ENCODE peak calls at places on chromosomes 7 and 10, in ten cellular contexts. One of them, this sample, is unnamed.

GRCh38 chr10:129570185-129570584 is 103.1 kb downstream of the MGMT start:
- DNase-seq in NCI-H1436: no peak
- DNase-seq in H4: no peak
- DNase-seq in GM04504: no peak
- DNase-seq in stimulated activated CD4-positive, alpha-beta T cell treated with anti-CD3 and anti-CD28 coated beads, Interleukin-4, amount 100 ng/mL, for 1 hour: no peak
- DNase-seq in CD8-positive, alpha-beta memory T cell: no peak
- DNase-seq in GOT3: no peak
- DNase-seq in left ventricle myocardium superior: no peak
- DNase-seq in spleen: no peak
- DNase-seq in hepatocyte: no peak
- DNase-seq in this sample: no peak

GRCh38 chr7:94446308-94446707 is 51.6 kb downstream of the COL1A2 start:
- DNase-seq in NCI-H1436: no peak
- DNase-seq in H4: no peak
- DNase-seq in GM04504: no peak
- DNase-seq in stimulated activated CD4-positive, alpha-beta T cell treated with anti-CD3 and anti-CD28 coated beads, Interleukin-4, amount 100 ng/mL, for 1 hour: no peak
- DNase-seq in CD8-positive, alpha-beta memory T cell: no peak
- DNase-seq in GOT3: no peak
- DNase-seq in left ventricle myocardium superior: no peak
- DNase-seq in spleen: no peak
- DNase-seq in hepatocyte: no peak
- DNase-seq in this sample: no peak

GRCh38 chr10:22333167-22333566 is 12.1 kb upstream of the SPAG6 start:
- DNase-seq in NCI-H1436: no peak
- DNase-seq in H4: no peak
- DNase-seq in GM04504: no peak
- DNase-seq in stimulated activated CD4-positive, alpha-beta T cell treated with anti-CD3 and anti-CD28 coated beads, Interleukin-4, amount 100 ng/mL, for 1 hour: no peak
- DNase-seq in CD8-positive, alpha-beta memory T cell: peak; percentile 65
- DNase-seq in GOT3: no peak
- DNase-seq in left ventricle myocardium superior: no peak
- DNase-seq in spleen: no peak
- DNase-seq in hepatocyte: no peak
- DNase-seq in this sample: no peak

GRCh38 chr10:43057831-43058340 is 19.0 kb upstream of the RET start:
- DNase-seq in NCI-H1436: no peak
- DNase-seq in H4: no peak
- DNase-seq in GM04504: no peak
- DNase-seq in stimulated activated CD4-positive, alpha-beta T cell treated with anti-CD3 and anti-CD28 coated beads, Interleukin-4, amount 100 ng/mL, for 1 hour: no peak
- DNase-seq in CD8-positive, alpha-beta memory T cell: no peak
- DNase-seq in GOT3: no peak
- DNase-seq in left ventricle myocardium superior: peak; percentile 11
- DNase-seq in spleen: peak; percentile 58
- DNase-seq in hepatocyte: no peak
- DNase-seq in this sample: no peak

GRCh38 chr10:56763090-56763489 is 402.0 kb upstream of the ZWINT start:
- DNase-seq in NCI-H1436: no peak
- DNase-seq in H4: no peak
- DNase-seq in GM04504: no peak
- DNase-seq in stimulated activated CD4-positive, alpha-beta T cell treated with anti-CD3 and anti-CD28 coated beads, Interleukin-4, amount 100 ng/mL, for 1 hour: no peak
- DNase-seq in CD8-positive, alpha-beta memory T cell: no peak
- DNase-seq in GOT3: no peak
- DNase-seq in left ventricle myocardium superior: no peak
- DNase-seq in spleen: no peak
- DNase-seq in hepatocyte: no peak
- DNase-seq in this sample: no peak

GRCh38 chr7:142391191-142391992 is 133.5 kb upstream of the PRSS58 start:
- DNase-seq in NCI-H1436: no peak
- DNase-seq in H4: peak; percentile 40
- DNase-seq in GM04504: no peak
- DNase-seq in stimulated activated CD4-positive, alpha-beta T cell treated with anti-CD3 and anti-CD28 coated beads, Interleukin-4, amount 100 ng/mL, for 1 hour: peak; percentile 58
- DNase-seq in CD8-positive, alpha-beta memory T cell: peak; percentile 19
- DNase-seq in GOT3: no peak
- DNase-seq in left ventricle myocardium superior: no peak
- DNase-seq in spleen: no peak
- DNase-seq in hepatocyte: peak; percentile 30
- DNase-seq in this sample: no peak

GRCh38 chr10:128062837-128063563 is 63.2 kb downstream of the MKI67 start:
- DNase-seq in NCI-H1436: no peak
- DNase-seq in H4: no peak
- DNase-seq in GM04504: no peak
- DNase-seq in stimulated activated CD4-positive, alpha-beta T cell treated with anti-CD3 and anti-CD28 coated beads, Interleukin-4, amount 100 ng/mL, for 1 hour: peak; percentile 46
- DNase-seq in CD8-positive, alpha-beta memory T cell: peak; percentile 75
- DNase-seq in GOT3: no peak
- DNase-seq in left ventricle myocardium superior: peak; percentile 49
- DNase-seq in spleen: peak; percentile 90
- DNase-seq in hepatocyte: no peak
- DNase-seq in this sample: peak; percentile 90

GRCh38 chr10:27088263-27089044 is 11.8 kb downstream of the ANKRD26 start:
- DNase-seq in NCI-H1436: no peak
- DNase-seq in H4: no peak
- DNase-seq in GM04504: no peak
- DNase-seq in stimulated activated CD4-positive, alpha-beta T cell treated with anti-CD3 and anti-CD28 coated beads, Interleukin-4, amount 100 ng/mL, for 1 hour: no peak
- DNase-seq in CD8-positive, alpha-beta memory T cell: no peak
- DNase-seq in GOT3: no peak
- DNase-seq in left ventricle myocardium superior: no peak
- DNase-seq in spleen: no peak
- DNase-seq in hepatocyte: no peak
- DNase-seq in this sample: no peak

GRCh38 chr7:27188666-27189559 is 3.9 kb upstream of the HOXA11 start:
- DNase-seq in NCI-H1436: no peak
- DNase-seq in H4: no peak
- DNase-seq in GM04504: peak; percentile 46
- DNase-seq in stimulated activated CD4-positive, alpha-beta T cell treated with anti-CD3 and anti-CD28 coated beads, Interleukin-4, amount 100 ng/mL, for 1 hour: no peak
- DNase-seq in CD8-positive, alpha-beta memory T cell: no peak
- DNase-seq in GOT3: no peak
- DNase-seq in left ventricle myocardium superior: no peak
- DNase-seq in spleen: no peak
- DNase-seq in hepatocyte: no peak
- DNase-seq in this sample: no peak

GRCh38 chr7:123580406-123581161 is 21.0 kb upstream of the ASB15 start:
- DNase-seq in NCI-H1436: peak; percentile 76
- DNase-seq in H4: peak; percentile 64
- DNase-seq in GM04504: no peak
- DNase-seq in stimulated activated CD4-positive, alpha-beta T cell treated with anti-CD3 and anti-CD28 coated beads, Interleukin-4, amount 100 ng/mL, for 1 hour: no peak
- DNase-seq in CD8-positive, alpha-beta memory T cell: no peak
- DNase-seq in GOT3: no peak
- DNase-seq in left ventricle myocardium superior: no peak
- DNase-seq in spleen: no peak
- DNase-seq in hepatocyte: peak; percentile 65
- DNase-seq in this sample: peak; percentile 17

GRCh38 chr7:50197547-50197946 is 104.5 kb upstream of the ZPBP start:
- DNase-seq in NCI-H1436: no peak
- DNase-seq in H4: peak; percentile 46
- DNase-seq in GM04504: no peak
- DNase-seq in stimulated activated CD4-positive, alpha-beta T cell treated with anti-CD3 and anti-CD28 coated beads, Interleukin-4, amount 100 ng/mL, for 1 hour: peak; percentile 76
- DNase-seq in CD8-positive, alpha-beta memory T cell: no peak
- DNase-seq in GOT3: no peak
- DNase-seq in left ventricle myocardium superior: no peak
- DNase-seq in spleen: no peak
- DNase-seq in hepatocyte: peak; percentile 82
- DNase-seq in this sample: no peak

GRCh38 chr10:88386204-88386877 is 196.8 kb downstream of the RNLS start:
- DNase-seq in NCI-H1436: no peak
- DNase-seq in H4: no peak
- DNase-seq in GM04504: no peak
- DNase-seq in stimulated activated CD4-positive, alpha-beta T cell treated with anti-CD3 and anti-CD28 coated beads, Interleukin-4, amount 100 ng/mL, for 1 hour: no peak
- DNase-seq in CD8-positive, alpha-beta memory T cell: no peak
- DNase-seq in GOT3: no peak
- DNase-seq in left ventricle myocardium superior: no peak
- DNase-seq in spleen: no peak
- DNase-seq in hepatocyte: peak; percentile 53
- DNase-seq in this sample: no peak

GRCh38 chr10:31709028-31709427 is 219.6 kb downstream of the ARHGAP12 start:
- DNase-seq in NCI-H1436: no peak
- DNase-seq in H4: no peak
- DNase-seq in GM04504: no peak
- DNase-seq in stimulated activated CD4-positive, alpha-beta T cell treated with anti-CD3 and anti-CD28 coated beads, Interleukin-4, amount 100 ng/mL, for 1 hour: no peak
- DNase-seq in CD8-positive, alpha-beta memory T cell: no peak
- DNase-seq in GOT3: no peak
- DNase-seq in left ventricle myocardium superior: no peak
- DNase-seq in spleen: no peak
- DNase-seq in hepatocyte: no peak
- DNase-seq in this sample: no peak

GRCh38 chr10:81179805-81180452 is 642.2 kb downstream of the SH2D4B start:
- DNase-seq in NCI-H1436: no peak
- DNase-seq in H4: peak; percentile 52
- DNase-seq in GM04504: no peak
- DNase-seq in stimulated activated CD4-positive, alpha-beta T cell treated with anti-CD3 and anti-CD28 coated beads, Interleukin-4, amount 100 ng/mL, for 1 hour: no peak
- DNase-seq in CD8-positive, alpha-beta memory T cell: no peak
- DNase-seq in GOT3: no peak
- DNase-seq in left ventricle myocardium superior: no peak
- DNase-seq in spleen: no peak
- DNase-seq in hepatocyte: peak; percentile 58
- DNase-seq in this sample: peak; percentile 37

GRCh38 chr7:158955932-158956804 is 99.8 kb downstream of the DYNC2I1 start:
- DNase-seq in NCI-H1436: no peak
- DNase-seq in H4: no peak
- DNase-seq in GM04504: no peak
- DNase-seq in stimulated activated CD4-positive, alpha-beta T cell treated with anti-CD3 and anti-CD28 coated beads, Interleukin-4, amount 100 ng/mL, for 1 hour: no peak
- DNase-seq in CD8-positive, alpha-beta memory T cell: no peak
- DNase-seq in GOT3: no peak
- DNase-seq in left ventricle myocardium superior: no peak
- DNase-seq in spleen: no peak
- DNase-seq in hepatocyte: no peak
- DNase-seq in this sample: no peak

GRCh38 chr10:73495226-73495883 is 469 bp downstream of the PPP3CB start:
- DNase-seq in NCI-H1436: peak; percentile 77
- DNase-seq in H4: peak; percentile 80
- DNase-seq in GM04504: peak; percentile 80
- DNase-seq in stimulated activated CD4-positive, alpha-beta T cell treated with anti-CD3 and anti-CD28 coated beads, Interleukin-4, amount 100 ng/mL, for 1 hour: peak; percentile 82
- DNase-seq in CD8-positive, alpha-beta memory T cell: peak; percentile 90
- DNase-seq in GOT3: peak; percentile 69
- DNase-seq in left ventricle myocardium superior: peak; percentile 94
- DNase-seq in spleen: peak; percentile 99
- DNase-seq in hepatocyte: peak; percentile 90
- DNase-seq in this sample: peak; percentile 81

GRCh38 chr7:140017543-140017942 is 45.2 kb downstream of the PARP12 start:
- DNase-seq in NCI-H1436: no peak
- DNase-seq in H4: no peak
- DNase-seq in GM04504: no peak
- DNase-seq in stimulated activated CD4-positive, alpha-beta T cell treated with anti-CD3 and anti-CD28 coated beads, Interleukin-4, amount 100 ng/mL, for 1 hour: no peak
- DNase-seq in CD8-positive, alpha-beta memory T cell: no peak
- DNase-seq in GOT3: no peak
- DNase-seq in left ventricle myocardium superior: no peak
- DNase-seq in spleen: peak; percentile 45
- DNase-seq in hepatocyte: no peak
- DNase-seq in this sample: no peak

GRCh38 chr7:157974678-157975230 is 612.9 kb downstream of the PTPRN2 start:
- DNase-seq in NCI-H1436: no peak
- DNase-seq in H4: no peak
- DNase-seq in GM04504: no peak
- DNase-seq in stimulated activated CD4-positive, alpha-beta T cell treated with anti-CD3 and anti-CD28 coated beads, Interleukin-4, amount 100 ng/mL, for 1 hour: no peak
- DNase-seq in CD8-positive, alpha-beta memory T cell: no peak
- DNase-seq in GOT3: no peak
- DNase-seq in left ventricle myocardium superior: no peak
- DNase-seq in spleen: peak; percentile 57
- DNase-seq in hepatocyte: no peak
- DNase-seq in this sample: no peak

GRCh38 chr10:3251172-3251571 is 78.6 kb upstream of the PITRM1 start:
- DNase-seq in NCI-H1436: no peak
- DNase-seq in H4: no peak
- DNase-seq in GM04504: no peak
- DNase-seq in stimulated activated CD4-positive, alpha-beta T cell treated with anti-CD3 and anti-CD28 coated beads, Interleukin-4, amount 100 ng/mL, for 1 hour: no peak
- DNase-seq in CD8-positive, alpha-beta memory T cell: no peak
- DNase-seq in GOT3: no peak
- DNase-seq in left ventricle myocardium superior: no peak
- DNase-seq in spleen: no peak
- DNase-seq in hepatocyte: no peak
- DNase-seq in this sample: no peak

GRCh38 chr7:27062946-27063345 is 32.9 kb downstream of the HOXA1 start:
- DNase-seq in NCI-H1436: no peak
- DNase-seq in H4: no peak
- DNase-seq in GM04504: no peak
- DNase-seq in stimulated activated CD4-positive, alpha-beta T cell treated with anti-CD3 and anti-CD28 coated beads, Interleukin-4, amount 100 ng/mL, for 1 hour: no peak
- DNase-seq in CD8-positive, alpha-beta memory T cell: no peak
- DNase-seq in GOT3: no peak
- DNase-seq in left ventricle myocardium superior: no peak
- DNase-seq in spleen: no peak
- DNase-seq in hepatocyte: no peak
- DNase-seq in this sample: no peak